ENCODE peak calls at places on chromosomes 4 and X, in ten cellular contexts. O is ovary, N is tibial nerve, V is sigmoid colon, E is stomach, Z is body of pancreas, K is A549, F is IMR-90, M is uterus, W is HCT116. I is an unnamed sample.

GRCh38 chrX:63746278-63746677 is 38.7 kb downstream of the ARHGEF9 start:
- DNase-seq in O (no peak), N (no peak), V (no peak), E (no peak), Z (no peak), K (no peak), F (no peak), M (no peak), W (no peak), I (no peak)

GRCh38 chr4:152220201-152220666 is 315.7 kb downstream of the FBXW7 start:
- DNase-seq in O (no peak), N (no peak), V (no peak), E (no peak), Z (no peak), K (no peak), F (no peak), M (no peak), W (no peak), I (no peak)

GRCh38 chr4:141642711-141643110 is 6.3 kb downstream of the IL15 start:
- DNase-seq in O (no peak), N (no peak), V (no peak), E (no peak), Z (no peak), K (no peak), F (no peak), M (no peak), W (no peak), I (no peak)

GRCh38 chr4:6390357-6390756 is 82.1 kb downstream of the PPP2R2C start:
- DNase-seq in O (no peak), N (no peak), V (no peak), E (no peak), Z (no peak), K (no peak), F (no peak), M (no peak), W (no peak), I (no peak)

GRCh38 chr4:101191302-101192098 is 155.8 kb downstream of the PPP3CA start:
- DNase-seq in O (peak), N (peak), V (peak), E (peak), Z (peak), K (no peak), F (peak), M (peak), W (no peak), I (no peak)

GRCh38 chr4:8225704-8226443 is 26.8 kb downstream of the SH3TC1 start:
- DNase-seq in O (no peak), N (no peak), V (no peak), E (no peak), Z (peak), K (no peak), F (no peak), M (no peak), W (no peak), I (no peak)

GRCh38 chr4:156718226-156718625 is 253.4 kb downstream of the PDGFC start:
- DNase-seq in O (no peak), N (no peak), V (no peak), E (no peak), Z (no peak), K (no peak), F (peak), M (no peak), W (no peak), I (no peak)

GRCh38 chr4:145821771-145822170 is 116.9 kb downstream of the ZNF827 start:
- DNase-seq in O (no peak), N (no peak), V (no peak), E (no peak), Z (no peak), K (no peak), F (no peak), M (no peak), W (no peak), I (no peak)

GRCh38 chr4:7397206-7398103 is 37.3 kb downstream of the PSAPL1 start:
- DNase-seq in O (no peak), N (no peak), V (no peak), E (no peak), Z (no peak), K (no peak), F (peak), M (no peak), W (no peak), I (no peak)

GRCh38 chr4:73142995-73143547 is 73.6 kb upstream of the COX18 start:
- DNase-seq in O (no peak), N (no peak), V (no peak), E (no peak), Z (no peak), K (no peak), F (no peak), M (no peak), W (no peak), I (no peak)

GRCh38 chr4:41297832-41298231 is 41.1 kb downstream of the UCHL1 start:
- DNase-seq in O (no peak), N (no peak), V (no peak), E (no peak), Z (no peak), K (no peak), F (no peak), M (no peak), W (no peak), I (no peak)

GRCh38 chrX:19064175-19064574 is 58.1 kb downstream of the ADGRG2 start:
- DNase-seq in O (no peak), N (no peak), V (no peak), E (no peak), Z (no peak), K (peak), F (peak), M (no peak), W (no peak), I (no peak)

GRCh38 chr4:158538911-158539310 is 17.2 kb downstream of the RXFP1 start:
- DNase-seq in O (no peak), N (no peak), V (no peak), E (no peak), Z (no peak), K (no peak), F (no peak), M (no peak), W (no peak), I (no peak)

GRCh38 chrX:43964936-43965335 is 8.3 kb downstream of the NDP start:
- DNase-seq in O (no peak), N (no peak), V (no peak), E (no peak), Z (no peak), K (no peak), F (no peak), M (no peak), W (no peak), I (no peak)

GRCh38 chr4:51843309-51844156 is 580 bp downstream of the DCUN1D4 start:
- DNase-seq in O (peak), N (peak), V (peak), E (peak), Z (peak), K (peak), F (peak), M (peak), W (no peak), I (peak)

GRCh38 chr4:94852601-94853000 is 94.8 kb downstream of the BMPR1B start:
- DNase-seq in O (no peak), N (no peak), V (no peak), E (no peak), Z (no peak), K (no peak), F (no peak), M (no peak), W (no peak), I (no peak)

GRCh38 chrX:130170752-130171445 is 863 bp upstream of the RAB33A start:
- DNase-seq in O (no peak), N (no peak), V (no peak), E (peak), Z (peak), K (peak), F (no peak), M (no peak), W (no peak), I (no peak)

GRCh38 chrX:136626237-136626636 is 21.7 kb upstream of the CD40LG start:
- DNase-seq in O (no peak), N (no peak), V (no peak), E (no peak), Z (no peak), K (no peak), F (no peak), M (no peak), W (no peak), I (no peak)

GRCh38 chrX:72216973-72217372 is 21.9 kb downstream of the ERCC6L start:
- DNase-seq in O (no peak), N (no peak), V (no peak), E (no peak), Z (no peak), K (no peak), F (no peak), M (no peak), W (no peak), I (no peak)

GRCh38 chrX:136768469-136769084 is 12.2 kb downstream of the ARHGEF6 start:
- DNase-seq in O (peak), N (peak), V (peak), E (no peak), Z (peak), K (no peak), F (peak), M (peak), W (peak), I (peak)

DNA sequence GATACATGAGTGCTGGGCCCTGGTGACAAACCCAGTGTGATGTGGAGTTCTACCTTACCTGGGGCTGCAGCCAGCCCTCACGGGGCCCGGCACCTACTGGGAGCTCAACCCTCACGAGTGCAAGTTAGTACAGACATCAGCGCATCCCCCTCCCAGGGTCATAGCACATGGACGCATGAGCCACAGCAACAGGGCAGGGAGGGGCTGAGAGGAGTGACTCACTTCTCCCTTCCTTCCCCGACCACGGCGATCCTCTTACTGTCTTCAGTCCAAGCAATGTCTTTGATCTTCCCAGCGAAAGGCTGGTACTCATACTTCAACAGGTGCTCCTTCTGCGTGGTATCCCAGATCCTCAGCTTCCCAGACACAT is 17.8 kb downstream of the WDR1 start:
- DNase-seq in O (no peak), N (no peak), V (no peak), E (no peak), Z (no peak), K (no peak), F (peak), M (no peak), W (peak), I (no peak)
- TF ChIP-seq POLR2A in O (no peak), N (no peak), V (no peak), E (no peak), Z (no peak), K (no peak), F (no peak), M (no peak), W (no peak), I (no peak)

GRCh38 chr4:126778348-126778747 is 854.4 kb upstream of the INTU start:
- DNase-seq in O (no peak), N (no peak), V (no peak), E (no peak), Z (no peak), K (no peak), F (peak), M (no peak), W (peak), I (no peak)

GRCh38 chr4:126775485-126776106 is 857.2 kb upstream of the INTU start:
- DNase-seq in O (no peak), N (no peak), V (no peak), E (no peak), Z (no peak), K (no peak), F (no peak), M (no peak), W (no peak), I (no peak)

GRCh38 chr4:126777649-126778048 is 855.1 kb upstream of the INTU start:
- DNase-seq in O (no peak), N (no peak), V (no peak), E (no peak), Z (no peak), K (no peak), F (peak), M (no peak), W (no peak), I (no peak)

GRCh38 chr4:126779001-126779400 is 853.8 kb upstream of the INTU start:
- DNase-seq in O (no peak), N (no peak), V (no peak), E (no peak), Z (no peak), K (no peak), F (no peak), M (no peak), W (no peak), I (no peak)

GRCh38 chr4:126776361-126776760 is 856.4 kb upstream of the INTU start:
- DNase-seq in O (no peak), N (no peak), V (no peak), E (no peak), Z (no peak), K (no peak), F (no peak), M (no peak), W (no peak), I (no peak)
- TF ChIP-seq POLR2A in O (no peak), N (no peak), V (no peak), E (no peak), Z (no peak), K (no peak), F (no peak), M (no peak), W (no peak), I (no peak)

GRCh38 chr4:61762722-61763627 is 562.8 kb downstream of the ADGRL3 start:
- DNase-seq in O (no peak), N (no peak), V (no peak), E (no peak), Z (no peak), K (no peak), F (no peak), M (no peak), W (no peak), I (no peak)
- TF ChIP-seq POLR2A in O (no peak), N (no peak), V (no peak), E (no peak), Z (no peak), K (no peak), F (no peak), M (no peak), W (no peak), I (no peak)

GRCh38 chr4:164977243-164978164 is at the start of gene TRIM61:
- DNase-seq in O (peak), N (no peak), V (no peak), E (no peak), Z (peak), K (no peak), F (peak), M (no peak), W (no peak), I (no peak)
- TF ChIP-seq POLR2A in O (no peak), N (no peak), V (no peak), E (no peak), Z (no peak), K (no peak), F (no peak), M (no peak), W (no peak), I (no peak)

GRCh38 chrX:276588-277171 is 4.5 kb upstream of the PLCXD1 start:
- DNase-seq in O (no peak), N (no peak), V (peak), E (peak), Z (peak), K (peak), F (peak), M (no peak), W (no peak), I (peak)

GRCh38 chrX:270848-271367 is 10.3 kb upstream of the PLCXD1 start:
- DNase-seq in O (no peak), N (peak), V (peak), E (peak), Z (peak), K (no peak), F (no peak), M (no peak), W (no peak), I (no peak)

GRCh38 chrX:274904-275475 is 6.2 kb upstream of the PLCXD1 start:
- DNase-seq in O (no peak), N (no peak), V (no peak), E (peak), Z (peak), K (no peak), F (no peak), M (no peak), W (no peak), I (no peak)

GRCh38 chrX:275476-275966 is 5.7 kb upstream of the PLCXD1 start:
- DNase-seq in O (no peak), N (no peak), V (no peak), E (no peak), Z (peak), K (no peak), F (no peak), M (no peak), W (no peak), I (no peak)

DNA sequence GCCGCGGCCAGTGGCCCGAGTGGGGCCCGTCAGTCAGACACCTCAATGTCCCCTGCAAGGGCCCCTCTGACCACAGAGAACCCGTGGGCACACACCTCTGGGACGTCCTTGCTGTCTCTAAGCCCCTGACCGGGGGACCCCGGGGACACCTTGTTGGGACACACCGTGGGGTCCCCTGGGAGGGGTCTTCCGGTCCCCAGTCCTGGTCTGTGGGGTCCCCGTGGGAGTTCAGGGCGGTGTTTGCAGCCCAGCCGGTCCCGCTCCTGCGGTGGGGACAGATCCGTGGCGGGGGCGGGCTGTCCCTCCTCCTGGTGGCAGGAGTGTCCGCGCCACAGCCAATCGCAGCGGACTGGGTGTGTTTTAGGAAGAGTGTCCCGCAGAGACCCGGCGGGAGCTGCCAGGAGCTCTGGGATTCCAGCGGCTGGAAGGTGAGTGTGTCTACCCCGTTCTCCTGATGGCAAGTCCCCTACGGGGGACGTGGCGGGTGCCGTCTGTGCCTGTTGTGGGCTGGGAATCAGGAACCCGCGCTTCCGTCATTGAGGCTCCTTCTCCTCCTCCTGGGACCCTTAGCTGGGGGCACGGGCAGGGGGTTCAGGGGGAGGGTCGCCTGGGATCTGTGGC is 5.1 kb upstream of the PLCXD1 start:
- DNase-seq in O (no peak), N (peak), V (peak), E (peak), Z (peak), K (peak), F (peak), M (no peak), W (peak), I (peak)
- TF ChIP-seq POLR2A in O (no peak), N (no peak), V (no peak), E (no peak), Z (peak), K (peak), F (peak), M (no peak), W (peak), I (peak)

DNA sequence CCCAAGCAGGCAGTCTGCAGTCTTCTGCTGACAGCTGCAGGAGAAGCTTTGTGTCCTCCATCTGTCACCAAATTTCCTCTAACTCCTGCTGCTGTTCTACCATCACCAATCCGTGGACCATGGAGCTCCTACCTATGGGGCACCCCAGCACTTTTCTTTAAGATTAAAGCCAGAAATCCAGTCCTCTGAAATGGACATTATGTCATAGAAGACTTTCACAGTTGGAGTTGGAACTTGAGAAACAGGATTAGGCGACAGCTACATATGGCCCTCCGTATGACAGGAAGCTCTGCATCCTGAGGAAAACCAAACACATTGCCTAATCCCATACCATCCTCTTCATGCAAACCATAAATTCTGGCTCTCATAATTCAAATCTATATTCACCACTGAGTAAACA is 470.6 kb upstream of the GALNTL6 start:
- DNase-seq in O (no peak), N (no peak), V (no peak), E (no peak), Z (no peak), K (no peak), F (no peak), M (no peak), W (no peak), I (no peak)
- TF ChIP-seq POLR2A in O (no peak), N (no peak), V (no peak), E (no peak), Z (no peak), K (no peak), F (no peak), M (no peak), W (no peak), I (no peak)

I was measured in H54.